ENCODE peak calls at places on chromosomes 12 and 14, in eight cellular contexts. G is neural crest cell, R is left colon, V is left ventricle myocardium inferior, M is colonic mucosa, Z is endodermal cell, C is AG04450, H is ureter. J is an unnamed sample.

GRCh38 chr12:118061011-118061875 is at the start of gene WSB2:
- DNase-seq in R (peak; percentile 83), G (peak; percentile 25), V (peak; percentile 84), H (peak; percentile 86), C (no peak), M (peak; percentile 85), Z (peak; percentile 86), J (peak; percentile 70)

GRCh38 chr12:32399373-32400113 is at the start of gene FGD4:
- DNase-seq in Z (peak; percentile 99), G (peak; percentile 76), H (peak; percentile 85), C (peak; percentile 13), M (peak; percentile 90), R (peak; percentile 89), V (peak; percentile 90), J (peak; percentile 84)

GRCh38 chr14:104731249-104731924 is 7.4 kb downstream of the ADSS1 start:
- DNase-seq in R (no peak), H (no peak), M (no peak), G (no peak), Z (peak; percentile 87), V (no peak), C (no peak), J (no peak)

GRCh38 chr14:22887260-22887989 is 4.4 kb downstream of the REM2 start:
- DNase-seq in Z (peak; percentile 89), C (no peak), M (peak; percentile 77), G (peak; percentile 44), R (peak; percentile 64), H (peak; percentile 81), V (no peak), J (peak; percentile 91)

GRCh38 chr14:67166450-67166853 is 22.8 kb upstream of the GARIN2 start:
- DNase-seq in M (peak; percentile 42), G (peak; percentile 43), C (peak; percentile 27), Z (peak; percentile 71), V (no peak), H (no peak), R (peak; percentile 50), J (peak; percentile 57)

GRCh38 chr12:69903548-69903947 is 78.5 kb downstream of the MYRFL start:
- DNase-seq in C (no peak), V (no peak), G (no peak), H (no peak), Z (no peak), R (no peak), M (no peak), J (no peak)

GRCh38 chr14:64761441-64762043 is 57.3 kb downstream of the PLEKHG3 start:
- DNase-seq in Z (no peak), V (no peak), R (no peak), G (no peak), C (no peak), M (no peak), H (no peak), J (peak; percentile 48)

GRCh38 chr14:55514819-55515470 is 65.1 kb upstream of the KTN1 start:
- DNase-seq in R (no peak), H (no peak), C (peak; percentile 33), Z (no peak), M (no peak), V (no peak), G (no peak), J (peak; percentile 84)

GRCh38 chr14:34785223-34786006 is 71.0 kb upstream of the CFL2 start:
- DNase-seq in R (no peak), V (no peak), Z (no peak), G (no peak), M (no peak), C (no peak), H (no peak), J (no peak)

GRCh38 chr12:47075192-47076084 is 4.0 kb upstream of the PCED1B start:
- DNase-seq in C (no peak), R (no peak), G (no peak), Z (no peak), M (no peak), V (no peak), H (no peak), J (no peak)

GRCh38 chr14:103124501-103125001 is 1.3 kb downstream of the TNFAIP2 start:
- DNase-seq in H (no peak), R (no peak), G (no peak), M (no peak), C (no peak), Z (no peak), V (peak; percentile 14), J (no peak)

GRCh38 chr12:5022465-5023061 is 21.1 kb upstream of the KCNA5 start:
- DNase-seq in Z (peak; percentile 93), C (no peak), V (no peak), R (peak; percentile 33), H (no peak), M (peak; percentile 22), G (peak; percentile 32), J (peak; percentile 58)

GRCh38 chr12:19978193-19978592 is 390.1 kb upstream of the PDE3A start:
- DNase-seq in V (no peak), G (no peak), R (no peak), C (peak; percentile 84), Z (no peak), H (no peak), M (no peak), J (peak; percentile 99)

GRCh38 chr12:121424632-121424992 is 24.7 kb downstream of the RNF34 start:
- DNase-seq in C (no peak), M (no peak), H (no peak), Z (no peak), V (no peak), R (no peak), G (no peak), J (no peak)

GRCh38 chr12:57739387-57739786 is 845 bp upstream of the AGAP2 start:
- DNase-seq in M (no peak), V (no peak), Z (no peak), R (no peak), G (no peak), C (no peak), H (no peak), J (no peak)

GRCh38 chr14:36835145-36835544 is 173.5 kb downstream of the PAX9 start:
- DNase-seq in G (no peak), V (no peak), H (no peak), M (no peak), C (no peak), Z (peak; percentile 61), R (no peak), J (no peak)

GRCh38 chr14:21069388-21070082 is 569 bp upstream of the ARHGEF40 start:
- DNase-seq in H (no peak), V (peak; percentile 61), G (peak; percentile 66), R (no peak), C (no peak), M (no peak), Z (peak; percentile 86), J (peak; percentile 48)

GRCh38 chr14:98634043-98634820 is 637.8 kb downstream of the BCL11B start:
- DNase-seq in R (no peak), G (no peak), M (no peak), H (no peak), Z (no peak), V (no peak), C (no peak), J (no peak)

GRCh38 chr12:3697311-3697870 is 55.5 kb downstream of the CRACR2A start:
- DNase-seq in V (no peak), M (no peak), Z (no peak), G (no peak), R (no peak), H (no peak), C (no peak), J (peak; percentile 24)

GRCh38 chr12:57620936-57621496 is 9.8 kb downstream of the ARHGEF25 start:
- DNase-seq in H (no peak), G (no peak), R (no peak), C (no peak), Z (peak; percentile 84), M (no peak), V (no peak), J (peak; percentile 22)

GRCh38 chr12:107129315-107129930 is 36.1 kb upstream of the CRY1 start:
- DNase-seq in Z (no peak), R (no peak), H (no peak), G (no peak), V (no peak), M (no peak), C (no peak), J (no peak)

GRCh38 chr14:79165460-79166080 is 995.4 kb downstream of the NRXN3 start:
- DNase-seq in H (no peak), V (no peak), M (no peak), R (no peak), G (no peak), C (no peak), Z (no peak), J (no peak)

GRCh38 chr12:113850309-113851056 is 115.6 kb downstream of the RBM19 start:
- DNase-seq in G (no peak), R (peak; percentile 21), C (no peak), M (no peak), V (peak; percentile 68), Z (no peak), H (peak; percentile 47), J (peak; percentile 57)

GRCh38 chr14:81478446-81478845 is 55.2 kb downstream of the SEL1L start:
- DNase-seq in V (no peak), G (no peak), R (no peak), Z (no peak), M (no peak), C (no peak), H (no peak), J (no peak)

GRCh38 chr12:49259452-49259851 is 5.4 kb upstream of the TUBA1C start:
- DNase-seq in Z (no peak), H (no peak), V (no peak), R (no peak), C (no peak), G (no peak), M (no peak), J (no peak)

GRCh38 chr12:92394895-92395294 is 249.2 kb upstream of the BTG1 start:
- DNase-seq in M (no peak), V (no peak), C (no peak), R (no peak), H (no peak), Z (no peak), G (no peak), J (no peak)

GRCh38 chr12:82174936-82175335 is 183.3 kb downstream of the CCDC59 start:
- DNase-seq in M (no peak), H (no peak), G (no peak), C (no peak), Z (peak; percentile 51), V (no peak), R (no peak), J (no peak)

J was measured in EH.